ENCODE peak calls at places on chromosome 4, in eight cellular contexts. R, W, D, N, X, I, G and A are unnamed samples.

GRCh38 chr4:13481569-13481968 is 2.6 kb downstream of the RAB28 start:
- DNase-seq in R (no peak), N (no peak), I (no peak), D (no peak), G (no peak), X (no peak), W (no peak), A (no peak)

GRCh38 chr4:164935363-164935762 is 42.1 kb downstream of the TRIM61 start:
- DNase-seq in D (no peak), X (no peak), R (no peak), G (no peak), I (no peak), N (no peak), W (no peak), A (no peak)

GRCh38 chr4:185031611-185032010 is 13.3 kb downstream of the HELT start:
- DNase-seq in D (no peak), I (no peak), N (no peak), W (no peak), R (no peak), G (no peak), X (no peak), A (no peak)

GRCh38 chr4:150090836-150091235 is 12.6 kb downstream of the DCLK2 start:
- DNase-seq in I (no peak), X (no peak), W (no peak), N (no peak), G (no peak), D (no peak), R (no peak), A (no peak)

GRCh38 chr4:87007345-87008181 is 72.8 kb downstream of the AFF1 start:
- DNase-seq in X (peak), N (no peak), W (peak), D (peak), G (no peak), I (no peak), R (peak), A (peak)

GRCh38 chr4:87235020-87235671 is 14.7 kb upstream of the KLHL8 start:
- DNase-seq in W (no peak), N (no peak), I (no peak), D (no peak), R (no peak), X (no peak), G (no peak), A (no peak)

GRCh38 chr4:81470456-81471327 is 1.0 kb downstream of the RASGEF1B start:
- DNase-seq in I (no peak), R (peak), X (peak), W (peak), G (peak), N (no peak), D (no peak), A (no peak)

GRCh38 chr4:184861047-184861446 is 35.3 kb upstream of the ACSL1 start:
- DNase-seq in W (no peak), R (no peak), X (no peak), D (no peak), N (no peak), G (no peak), I (no peak), A (no peak)

GRCh38 chr4:89708903-89709361 is 128.0 kb downstream of the SNCA start:
- DNase-seq in X (no peak), N (no peak), R (no peak), W (no peak), G (no peak), I (no peak), D (no peak), A (peak)

GRCh38 chr4:122776916-122777315 is 44.4 kb downstream of the BBS12 start:
- DNase-seq in X (no peak), I (no peak), R (no peak), N (no peak), W (peak), G (no peak), D (no peak), A (no peak)

GRCh38 chr4:123476089-123476488 is 79.5 kb downstream of the SPRY1 start:
- DNase-seq in W (no peak), X (no peak), R (no peak), I (no peak), N (no peak), G (no peak), D (no peak), A (no peak)

GRCh38 chr4:118338981-118339765 is 13.6 kb downstream of the PRSS12 start:
- DNase-seq in G (no peak), R (no peak), W (no peak), D (no peak), I (no peak), N (no peak), X (no peak), A (no peak)

GRCh38 chr4:132227349-132228165 is 921.5 kb upstream of the PCDH10 start:
- DNase-seq in N (no peak), D (peak), R (no peak), X (no peak), G (no peak), I (no peak), W (no peak), A (no peak)

GRCh38 chr4:121138014-121138413 is 26.1 kb downstream of the TNIP3 start:
- DNase-seq in X (no peak), D (no peak), G (no peak), R (no peak), I (no peak), N (peak), W (no peak), A (no peak)